ENCODE peak calls at places on chromosomes 12 and 14, in nine cellular contexts. J is heart right ventricle; D is adrenal gland; Y is HepG2; I is mammary epithelial cell; L is CD8-positive, alpha-beta memory T cell; P is left ventricle myocardium inferior; R is ovary; X is K562. C is an unnamed sample. For H3K36me3, the result is how much of the 10 kb centered on the place peaks cover.

GRCh38 chr14:51219473-51220448 is 20.3 kb upstream of the TMX1 start:
- DNase-seq in J (no peak), D (no peak), Y (peak), I (no peak), L (no peak), P (no peak), R (no peak), X (peak), C (peak)

GRCh38 chr14:23555882-23556699 is at the start of gene THTPA:
- DNase-seq in J (peak), D (peak), Y (peak), I (peak), L (peak), P (peak), R (peak), X (peak), C (peak)

GRCh38 chr14:103372552-103373304 is 12.5 kb upstream of the MARK3 start:
- DNase-seq in J (no peak), D (peak), Y (peak), I (peak), L (no peak), P (no peak), R (no peak), X (peak), C (no peak)

GRCh38 chr14:33678012-33678411 is 272.9 kb downstream of the EGLN3 start:
- DNase-seq in J (no peak), D (no peak), Y (no peak), I (no peak), L (no peak), P (no peak), R (no peak), X (no peak), C (no peak)

GRCh38 chr12:14185441-14186192 is 179.9 kb upstream of the ATF7IP start:
- DNase-seq in J (peak), D (peak), Y (peak), I (peak), L (peak), P (no peak), R (no peak), X (peak), C (peak)

GRCh38 chr12:12405882-12406281 is 49.0 kb downstream of the BORCS5 start:
- DNase-seq in J (no peak), D (peak), Y (peak), I (peak), L (no peak), P (peak), R (no peak), X (no peak), C (no peak)

GRCh38 chr14:49999216-49999761 is 106.4 kb downstream of the ARF6 start:
- DNase-seq in J (peak), D (peak), Y (no peak), I (peak), L (peak), P (peak), R (no peak), X (peak), C (no peak)

GRCh38 chr12:45402288-45402687 is 186.4 kb downstream of the ANO6 start:
- DNase-seq in J (peak), D (no peak), Y (no peak), I (no peak), L (no peak), P (no peak), R (no peak), X (no peak), C (no peak)

GRCh38 chr14:98379829-98380228 is 892.2 kb downstream of the BCL11B start:
- DNase-seq in J (no peak), D (no peak), Y (no peak), I (no peak), L (no peak), P (no peak), R (no peak), X (no peak), C (no peak)

GRCh38 chr12:54306925-54307731 is 6.3 kb upstream of the NFE2 start:
- DNase-seq in J (peak), D (no peak), Y (peak), I (peak), L (no peak), P (peak), R (no peak), X (peak), C (no peak)

GRCh38 chr12:47110011-47110541 is 30.3 kb upstream of the AMIGO2 start:
- DNase-seq in J (no peak), D (no peak), Y (no peak), I (no peak), L (no peak), P (no peak), R (no peak), X (no peak), C (no peak)

GRCh38 chr12:26966842-26967241 is 28.6 kb downstream of the FGFR1OP2 start:
- DNase-seq in J (no peak), D (no peak), Y (no peak), I (no peak), L (no peak), P (no peak), R (no peak), X (no peak), C (no peak)

GRCh38 chr12:109446869-109447268 is 30.2 kb downstream of the KCTD10 start:
- DNase-seq in J (no peak), D (no peak), Y (no peak), I (no peak), L (no peak), P (peak), R (no peak), X (no peak), C (no peak)

GRCh38 chr12:109449845-109450532 is 27.1 kb downstream of the KCTD10 start:
- DNase-seq in J (no peak), D (no peak), Y (no peak), I (no peak), L (no peak), P (no peak), R (no peak), X (no peak), C (peak)

GRCh38 chr12:109447482-109447881 is 29.6 kb downstream of the KCTD10 start:
- DNase-seq in J (no peak), D (no peak), Y (no peak), I (no peak), L (no peak), P (no peak), R (no peak), X (no peak), C (no peak)

GRCh38 chr12:109448272-109448671 is 28.8 kb downstream of the KCTD10 start:
- DNase-seq in J (no peak), D (no peak), Y (no peak), I (no peak), L (no peak), P (no peak), R (no peak), X (no peak), C (no peak)

DNA sequence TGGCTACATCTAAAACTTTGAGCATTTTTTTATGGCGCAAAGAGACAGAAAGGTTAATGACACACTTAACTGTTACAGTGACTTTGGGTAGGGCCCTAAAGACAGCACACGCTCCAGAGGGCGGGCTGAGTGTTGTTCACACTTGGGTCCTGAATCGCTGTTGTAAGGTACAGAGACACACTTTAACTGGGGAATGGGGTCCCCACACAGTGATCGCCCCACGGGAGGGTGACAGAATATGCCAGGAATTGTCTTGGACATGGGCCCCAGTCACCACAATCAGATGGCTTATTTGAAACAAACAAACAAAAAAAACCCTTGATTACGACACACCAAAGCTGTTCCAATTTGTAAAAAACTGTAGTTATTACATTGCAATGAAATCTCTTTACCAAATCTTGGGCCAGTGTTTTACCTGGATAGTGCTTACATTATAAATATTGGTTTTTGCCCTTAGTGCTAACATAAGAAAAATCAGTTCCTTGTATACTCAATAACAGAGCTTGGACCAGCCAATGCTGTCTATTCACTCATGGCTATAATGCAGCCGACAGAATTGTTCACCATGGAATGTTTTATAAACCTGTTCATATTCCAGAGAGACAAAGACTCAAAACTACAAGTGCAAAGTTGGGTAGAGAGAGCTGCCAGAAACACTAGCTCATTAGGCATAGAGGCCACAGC is 28.3 kb downstream of the KCTD10 start:
- DNase-seq in J (no peak), D (no peak), Y (no peak), I (no peak), L (no peak), P (no peak), R (no peak), X (no peak), C (no peak)
- H3K36me3 ChIP-seq in J (half or more), D (under half), Y (under half), I (under half), L (under half), P (half or more), R (under half), X (under half), C (half or more)

GRCh38 chr12:49917788-49918173 is 14.1 kb upstream of the FAIM2 start:
- DNase-seq in J (no peak), D (no peak), Y (no peak), I (no peak), L (no peak), P (no peak), R (no peak), X (no peak), C (no peak)

GRCh38 chr12:49920915-49921286 is 17.2 kb upstream of the FAIM2 start:
- DNase-seq in J (no peak), D (no peak), Y (no peak), I (no peak), L (no peak), P (no peak), R (no peak), X (no peak), C (no peak)

GRCh38 chr12:49920241-49920914 is 16.7 kb upstream of the FAIM2 start:
- DNase-seq in J (no peak), D (no peak), Y (peak), I (no peak), L (no peak), P (no peak), R (no peak), X (no peak), C (no peak)

GRCh38 chr12:49916129-49916919 is 12.6 kb upstream of the FAIM2 start:
- DNase-seq in J (no peak), D (no peak), Y (no peak), I (no peak), L (no peak), P (no peak), R (no peak), X (no peak), C (no peak)

GRCh38 chr12:49917126-49917787 is 13.6 kb upstream of the FAIM2 start:
- DNase-seq in J (no peak), D (no peak), Y (no peak), I (no peak), L (no peak), P (no peak), R (no peak), X (no peak), C (peak)
- H3K27ac ChIP-seq in J (no peak), D (no peak), Y (no peak), I (no peak), L (no peak), P (no peak), R (no peak), X (no peak), C (peak)

GRCh38 chr12:28937196-28937595 is 211.9 kb upstream of the FAR2 start:
- DNase-seq in J (no peak), D (no peak), Y (no peak), I (peak), L (no peak), P (no peak), R (no peak), X (no peak), C (no peak)

GRCh38 chr12:28933176-28933575 is 215.9 kb upstream of the FAR2 start:
- DNase-seq in J (no peak), D (no peak), Y (no peak), I (no peak), L (no peak), P (no peak), R (no peak), X (no peak), C (no peak)

GRCh38 chr12:28936221-28936620 is 212.9 kb upstream of the FAR2 start:
- DNase-seq in J (no peak), D (no peak), Y (no peak), I (no peak), L (no peak), P (no peak), R (no peak), X (no peak), C (no peak)

GRCh38 chr12:28936711-28937110 is 212.4 kb upstream of the FAR2 start:
- DNase-seq in J (no peak), D (no peak), Y (no peak), I (no peak), L (no peak), P (no peak), R (no peak), X (no peak), C (no peak)

GRCh38 chr12:28933864-28934527 is 215.1 kb upstream of the FAR2 start:
- DNase-seq in J (no peak), D (no peak), Y (no peak), I (peak), L (no peak), P (no peak), R (no peak), X (no peak), C (no peak)
- H3K36me3 ChIP-seq in J (under half), D (under half), Y (under half), I (under half), L (under half), P (under half), R (under half), X (under half), C (under half)

GRCh38 chr14:56340921-56341320 is 222.7 kb downstream of the PELI2 start:
- DNase-seq in J (no peak), D (no peak), Y (no peak), I (no peak), L (no peak), P (no peak), R (no peak), X (no peak), C (no peak)
- H3K27ac ChIP-seq in J (no peak), D (no peak), Y (no peak), I (no peak), L (no peak), P (no peak), R (no peak), X (no peak), C (no peak)

DNA sequence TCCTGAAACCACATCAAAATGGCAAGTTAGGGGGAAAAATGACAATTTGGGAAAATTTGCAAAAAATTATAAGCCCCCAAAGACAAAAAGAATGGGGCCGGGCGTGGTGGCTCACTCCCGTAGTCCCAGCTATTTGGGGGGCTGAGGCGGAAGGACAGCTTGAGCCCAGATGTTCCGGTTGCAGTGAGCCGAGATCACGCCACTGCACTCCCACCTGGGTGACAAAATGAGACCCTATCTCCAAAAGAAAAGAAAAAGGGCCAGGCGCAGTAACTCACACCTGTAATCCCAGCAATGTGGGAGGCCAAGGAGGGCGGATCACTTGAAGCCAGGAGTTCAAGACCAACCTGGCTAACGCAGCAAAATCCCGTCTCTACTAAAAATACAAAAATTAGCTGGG is 2.0 kb upstream of the VAMP1 start:
- DNase-seq in J (no peak), D (no peak), Y (no peak), I (no peak), L (no peak), P (no peak), R (no peak), X (no peak), C (no peak)
- H3K36me3 ChIP-seq in J (under half), D (under half), Y (under half), I (under half), L (under half), P (under half), R (under half), X (under half), C (under half)